ENCODE peak calls at places on chromosomes 11 and 22, in four cellular contexts. C, Z, D and X are unnamed samples.

GRCh38 chr11:98455500-98456186 is 565.1 kb upstream of the CNTN5 start:
- DNase-seq in D (no peak), C (peak; percentile 56), Z (no peak), X (no peak)

GRCh38 chr11:117834068-117834810 is 9.7 kb upstream of the FXYD2 start:
- DNase-seq in D (no peak), C (no peak), Z (no peak), X (peak; percentile 1)

GRCh38 chr11:6578134-6578533 is 25.3 kb downstream of the RRP8 start:
- DNase-seq in D (no peak), Z (no peak), C (peak; percentile 28), X (no peak)

GRCh38 chr11:35337919-35338316 is 81.4 kb downstream of the SLC1A2 start:
- DNase-seq in Z (no peak), D (no peak), C (no peak), X (no peak)

GRCh38 chr11:119344291-119345010 is 2.1 kb downstream of the MFRP start:
- DNase-seq in Z (no peak), D (no peak), C (no peak), X (no peak)

GRCh38 chr22:38490475-38490874 is 15.6 kb downstream of the DDX17 start:
- DNase-seq in D (no peak), C (no peak), Z (no peak), X (no peak)

GRCh38 chr22:17578129-17578754 is 14.9 kb downstream of the SLC25A18 start:
- DNase-seq in D (peak; percentile 76), Z (peak; percentile 59), C (no peak), X (no peak)

GRCh38 chr22:20671409-20672081 is 102.4 kb upstream of the SERPIND1 start:
- DNase-seq in C (peak; percentile 16), Z (no peak), D (no peak), X (no peak)

GRCh38 chr11:9616042-9616640 is 42.7 kb downstream of the WEE1 start:
- DNase-seq in D (no peak), C (no peak), Z (no peak), X (no peak)

GRCh38 chr11:130677486-130678153 is 229.2 kb downstream of the ADAMTS15 start:
- DNase-seq in Z (peak; percentile 23), C (peak; percentile 59), D (no peak), X (no peak)

GRCh38 chr11:83007909-83008580 is 63.7 kb downstream of the RAB30 start:
- DNase-seq in C (no peak), Z (peak; percentile 55), D (peak; percentile 72), X (peak; percentile 85)

GRCh38 chr11:15707971-15708370 is 593.2 kb downstream of the INSC start:
- DNase-seq in C (no peak), D (peak; percentile 84), Z (peak; percentile 18), X (no peak)

GRCh38 chr11:85779956-85780640 is 30.8 kb downstream of the SYTL2 start:
- DNase-seq in Z (no peak), D (no peak), C (no peak), X (no peak)

GRCh38 chr11:44309483-44310197 is at the start of gene ALX4:
- DNase-seq in D (no peak), Z (peak; percentile 53), C (peak; percentile 77), X (no peak)

GRCh38 chr11:27184458-27185312 is 144.1 kb downstream of the BBOX1 start:
- DNase-seq in D (no peak), C (no peak), Z (no peak), X (no peak)

GRCh38 chr22:22810018-22810427 is 77.6 kb upstream of the IGLL5 start:
- DNase-seq in Z (peak; percentile 38), D (peak; percentile 73), C (no peak), X (peak; percentile 48)

GRCh38 chr11:62547691-62548281 is 1.2 kb upstream of the AHNAK start:
- DNase-seq in Z (peak; percentile 55), C (no peak), D (peak; percentile 72), X (no peak)

GRCh38 chr11:11701070-11701469 is 79.3 kb upstream of the GALNT18 start:
- DNase-seq in C (no peak), D (no peak), Z (no peak), X (no peak)

GRCh38 chr11:72430743-72431570 is 3.4 kb downstream of the CLPB start:
- DNase-seq in Z (peak; percentile 22), D (no peak), C (no peak), X (no peak)

GRCh38 chr11:107675902-107676301 is 36.0 kb downstream of the SLN start:
- DNase-seq in Z (no peak), D (no peak), C (no peak), X (no peak)

GRCh38 chr11:68216171-68216938 is 3.3 kb upstream of the KMT5B start:
- DNase-seq in Z (peak; percentile 43), C (no peak), D (peak; percentile 51), X (no peak)

GRCh38 chr11:65043881-65044501 is 3.0 kb downstream of the SAC3D1 start:
- DNase-seq in C (no peak), Z (peak; percentile 48), D (no peak), X (no peak)

GRCh38 chr22:39649500-39650089 is 79.0 kb downstream of the CACNA1I start:
- DNase-seq in C (no peak), Z (no peak), D (no peak), X (no peak)

GRCh38 chr11:113681711-113682410 is 24.2 kb downstream of the TMPRSS5 start:
- DNase-seq in D (no peak), Z (no peak), C (peak; percentile 44), X (no peak)

DNA sequence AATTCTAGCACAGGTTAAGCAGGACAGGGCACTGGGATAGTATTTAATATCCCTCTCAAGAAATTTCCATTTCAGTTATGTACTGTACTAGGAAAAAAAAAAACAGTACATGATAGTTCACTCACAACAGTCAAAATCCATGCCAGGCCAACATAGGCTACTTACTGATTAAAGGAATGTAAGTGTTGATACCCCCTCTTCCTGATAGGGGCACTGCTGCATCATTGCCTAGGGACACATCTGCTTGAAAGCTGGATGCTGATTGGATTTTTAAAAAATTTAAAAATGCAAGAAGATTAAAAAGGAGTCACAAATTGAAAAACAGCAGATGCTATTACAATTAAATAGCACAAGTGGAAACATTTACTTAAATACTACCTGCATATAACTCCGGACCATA is 43.4 kb downstream of the APOL5 start:
- DNase-seq in C (no peak), Z (no peak), D (no peak), X (no peak)
- H3K4me1 ChIP-seq in C (no peaks in the 10 kb centered on the region), Z (peaks cover 22% of the 10 kb centered on the region), D (no peaks in the 10 kb centered on the region), X (no peaks in the 10 kb centered on the region)

GRCh38 chr22:41366323-41367014 is 15.3 kb upstream of the TEF start:
- DNase-seq in C (no peak), D (no peak), Z (no peak), X (no peak)

GRCh38 chr22:41368543-41368817 is 13.3 kb upstream of the TEF start:
- DNase-seq in Z (no peak), C (no peak), D (no peak), X (no peak)

GRCh38 chr22:41367680-41368542 is 13.8 kb upstream of the TEF start:
- DNase-seq in C (no peak), D (no peak), Z (peak; percentile 37), X (no peak)

GRCh38 chr22:41365425-41365824 is 16.3 kb upstream of the TEF start:
- DNase-seq in C (no peak), Z (no peak), D (no peak), X (no peak)

DNA sequence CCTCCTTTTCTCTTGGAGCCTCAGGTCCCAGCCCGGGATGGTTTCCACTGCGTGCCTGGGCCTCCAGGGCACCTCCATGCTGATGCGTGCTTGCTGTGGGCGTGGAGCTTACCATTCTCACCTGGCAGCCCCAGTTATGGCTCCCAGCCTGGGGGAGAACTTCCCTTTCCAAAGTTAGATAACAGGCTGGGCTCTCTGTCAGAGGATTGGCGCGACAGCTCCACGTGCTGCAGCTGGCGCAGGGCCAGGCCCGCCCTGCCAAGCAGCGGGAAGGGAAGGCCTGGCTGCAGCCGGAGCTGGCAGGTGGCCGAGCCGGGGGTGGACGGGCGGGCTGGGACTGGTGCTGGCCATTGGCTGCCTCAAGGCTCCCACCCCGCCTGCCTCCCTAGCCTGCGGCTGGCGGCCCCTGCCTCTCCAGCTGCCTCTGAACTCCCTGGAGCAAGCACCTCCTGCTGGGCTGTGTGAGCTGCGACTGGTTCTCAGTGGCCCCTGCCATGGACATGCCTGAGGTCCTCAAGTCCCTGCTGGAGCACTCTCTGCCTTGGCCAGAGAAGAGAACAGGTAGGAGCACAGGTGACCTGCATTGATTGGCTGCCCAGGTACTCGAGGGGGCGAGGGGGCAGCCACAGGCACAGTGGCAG is 14.6 kb upstream of the TEF start:
- DNase-seq in D (peak; percentile 98), Z (peak; percentile 98), C (peak; percentile 66), X (peak; percentile 47)
- TF ChIP-seq CTCF in D (peak; percentile 13), Z (peak; percentile 59), C (no peak), X (peak; percentile 33)

GRCh38 chr11:504994-505344 is 2.1 kb downstream of the RNH1 start:
- DNase-seq in Z (no peak), C (no peak), D (no peak), X (no peak)
- H3K9me3 ChIP-seq in Z (no peaks in the 10 kb centered on the region), C (no peaks in the 10 kb centered on the region), D (no peaks in the 10 kb centered on the region), X (no peaks in the 10 kb centered on the region)

GRCh38 chr11:122714021-122714420 is 58.5 kb downstream of the UBASH3B start:
- DNase-seq in Z (no peak), D (no peak), C (no peak), X (no peak)

GRCh38 chr11:122711831-122712378 is 56.4 kb downstream of the UBASH3B start:
- DNase-seq in Z (no peak), D (no peak), C (no peak), X (no peak)

GRCh38 chr11:122717264-122717867 is 61.8 kb downstream of the UBASH3B start:
- DNase-seq in Z (no peak), C (no peak), D (no peak), X (no peak)

GRCh38 chr11:122714484-122714883 is 59.0 kb downstream of the UBASH3B start:
- DNase-seq in C (no peak), Z (no peak), D (no peak), X (no peak)

DNA sequence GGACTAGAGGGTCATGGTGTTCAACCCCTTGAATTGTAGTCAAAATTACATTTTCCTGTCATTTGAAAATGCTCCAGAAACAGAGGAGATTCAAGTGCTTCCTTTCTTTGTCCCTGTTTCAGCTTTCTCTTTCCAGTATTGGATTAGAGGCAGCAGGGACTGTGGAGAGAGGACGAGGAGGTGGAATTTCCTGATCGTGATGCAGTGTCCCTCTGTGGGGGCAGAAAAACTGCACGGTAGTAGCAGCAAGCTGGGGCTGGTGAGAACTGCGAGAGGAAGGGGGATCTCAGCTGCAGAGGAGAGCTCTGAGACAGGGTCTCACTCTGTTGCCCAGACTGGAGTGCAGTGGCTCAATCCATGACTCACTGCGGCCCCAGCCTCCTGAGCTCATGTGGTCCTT is 60.4 kb downstream of the UBASH3B start:
- DNase-seq in D (no peak), Z (no peak), C (no peak), X (no peak)
- H3K4me1 ChIP-seq in D (no peaks in the 10 kb centered on the region), Z (peaks cover 9% of the 10 kb centered on the region), C (no peaks in the 10 kb centered on the region), X (peaks cover 12% of the 10 kb centered on the region)